ENCODE peak calls at places on chromosome 4, in seven cellular contexts. X is psoas muscle; P is H1; T is fibroblast of lung; L is left ventricle myocardium inferior; O is HepG2; E is CD8-positive, alpha-beta T cell. U is an unnamed sample.
A peak's percentile ranks its signal among the peaks of the same experiment; 100 is the strongest.

GRCh38 chr4:2365054-2365912 is 53.2 kb downstream of the ZFYVE28 start:
- DNase-seq in T (no peak), O (no peak), X (no peak), P (no peak), L (no peak), E (no peak), U (no peak)

GRCh38 chr4:17854076-17854475 is 43.3 kb downstream of the NCAPG start:
- DNase-seq in L (no peak), X (no peak), E (no peak), O (no peak), P (no peak), T (peak; percentile 14), U (no peak)

GRCh38 chr4:5199142-5199541 is 147.9 kb downstream of the STK32B start:
- DNase-seq in E (no peak), P (no peak), X (no peak), L (no peak), O (no peak), T (no peak), U (no peak)

GRCh38 chr4:73620115-73620792 is at the start of gene RASSF6:
- DNase-seq in T (peak; percentile 20), O (no peak), L (no peak), P (peak; percentile 75), X (no peak), E (no peak), U (no peak)

GRCh38 chr4:138235419-138235952 is 6.7 kb downstream of the SLC7A11 start:
- DNase-seq in E (no peak), X (no peak), P (no peak), T (peak; percentile 92), O (no peak), L (no peak), U (peak; percentile 84)

GRCh38 chr4:148289740-148290139 is 152.5 kb downstream of the NR3C2 start:
- DNase-seq in X (no peak), T (no peak), O (no peak), L (no peak), P (no peak), E (no peak), U (no peak)

GRCh38 chr4:114600672-114601071 is 2.1 kb downstream of the UGT8 start:
- DNase-seq in X (no peak), L (no peak), P (no peak), T (no peak), E (no peak), O (no peak), U (peak; percentile 12)

GRCh38 chr4:11281720-11282119 is 147.0 kb downstream of the HS3ST1 start:
- DNase-seq in O (no peak), X (no peak), E (no peak), T (peak; percentile 48), L (no peak), P (no peak), U (peak; percentile 4)

GRCh38 chr4:120977435-120977997 is 55.0 kb upstream of the PRDM5 start:
- DNase-seq in L (no peak), O (peak; percentile 10), T (peak; percentile 53), E (no peak), X (no peak), P (no peak), U (peak; percentile 68)

GRCh38 chr4:48913346-48913745 is 6.8 kb upstream of the OCIAD2 start:
- DNase-seq in P (no peak), T (peak; percentile 97), O (no peak), L (no peak), E (no peak), X (no peak), U (peak; percentile 93)

GRCh38 chr4:16150716-16151115 is 66.9 kb upstream of the PROM1 start:
- DNase-seq in X (no peak), T (no peak), L (no peak), E (no peak), O (no peak), P (no peak), U (no peak)

GRCh38 chr4:185709802-185710486 is 102.0 kb downstream of the SORBS2 start:
- DNase-seq in X (no peak), E (no peak), P (no peak), T (peak; percentile 50), L (no peak), O (peak; percentile 74), U (peak; percentile 53)

DNA sequence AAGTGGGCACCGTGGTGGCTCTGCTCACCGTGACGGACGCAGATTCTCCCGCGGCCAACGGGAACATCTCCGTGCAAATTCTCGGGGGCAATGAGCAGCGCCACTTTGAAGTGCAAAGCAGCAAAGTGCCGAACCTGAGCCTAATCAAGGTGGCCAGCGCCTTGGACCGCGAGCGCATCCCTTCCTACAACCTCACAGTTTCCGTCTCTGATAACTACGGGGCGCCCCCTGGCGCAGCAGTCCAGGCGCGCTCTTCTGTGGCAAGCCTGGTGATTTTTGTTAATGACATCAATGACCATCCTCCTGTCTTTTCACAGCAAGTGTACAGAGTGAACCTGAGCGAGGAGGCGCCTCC is 2.7 kb downstream of the FAT4 start:
- DNase-seq in L (peak; percentile 41), E (no peak), X (peak; percentile 50), O (no peak), P (no peak), T (peak; percentile 55), U (peak; percentile 53)
- TF ChIP-seq CTCF in L (peak; percentile 61), E (no peak), X (peak; percentile 20), O (no peak), P (peak; percentile 72), T (peak; percentile 76), U (peak; percentile 64)

GRCh38 chr4:68907788-68908700 is 43.6 kb downstream of the UGT2A3 start:
- DNase-seq in X (no peak), T (peak; percentile 5), O (peak; percentile 18), E (no peak), P (no peak), L (no peak), U (no peak)

GRCh38 chr4:68907230-68907629 is 44.4 kb downstream of the UGT2A3 start:
- DNase-seq in O (no peak), L (no peak), T (peak; percentile 46), E (no peak), X (no peak), P (no peak), U (no peak)

GRCh38 chr4:68906238-68907137 is 45.1 kb downstream of the UGT2A3 start:
- DNase-seq in L (no peak), T (peak; percentile 18), O (no peak), P (peak; percentile 57), E (no peak), X (no peak), U (no peak)

GRCh38 chr4:68904786-68905185 is 46.8 kb downstream of the UGT2A3 start:
- DNase-seq in X (no peak), O (peak; percentile 20), E (no peak), L (no peak), P (no peak), T (no peak), U (no peak)

GRCh38 chr4:68905598-68906237 is 45.9 kb downstream of the UGT2A3 start:
- DNase-seq in P (peak; percentile 51), E (no peak), X (no peak), L (no peak), T (peak; percentile 28), O (no peak), U (peak; percentile 25)
- H3K4me3 ChIP-seq in P (peak overlapping the region; percentile 48), E (no peak overlapping the region), X (no peak overlapping the region), L (peak overlapping the region; percentile 12), T (no peak overlapping the region), O (no peak overlapping the region), U (peak overlapping the region; percentile 12)

GRCh38 chr4:175622887-175623286 is 189.2 kb downstream of the GPM6A start:
- DNase-seq in O (no peak), E (no peak), L (no peak), T (peak; percentile 0), X (no peak), P (no peak), U (no peak)
- TF ChIP-seq CTCF in O (no peak), E (no peak), L (no peak), T (no peak), X (no peak), P (peak; percentile 30), U (no peak)

DNA sequence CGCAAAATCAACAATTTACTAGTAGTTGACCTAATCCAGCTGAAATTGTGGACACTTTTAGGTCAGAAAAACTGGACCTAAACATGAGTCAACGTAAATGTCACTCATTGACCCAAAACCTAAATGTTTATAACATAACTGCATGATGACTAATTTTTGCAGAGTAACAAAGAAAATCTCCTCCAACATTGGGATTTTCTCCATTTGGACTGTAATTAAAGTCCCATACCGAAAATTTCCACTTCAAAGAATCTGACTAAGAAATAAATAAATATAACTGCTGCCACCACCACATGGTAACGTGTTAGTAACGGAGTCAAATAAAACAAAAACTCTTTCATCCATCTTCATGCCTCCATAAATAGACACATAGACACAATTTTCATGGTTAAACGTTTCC is 1.9 kb downstream of the ADGRA3 start:
- DNase-seq in T (peak; percentile 87), O (peak; percentile 35), X (no peak), E (no peak), P (no peak), L (no peak), U (peak; percentile 71)
- H3K4me3 ChIP-seq in T (peak overlapping the region; percentile 85), O (peak overlapping the region; percentile 78), X (peak overlapping the region; percentile 83), E (no peak overlapping the region), P (peak overlapping the region; percentile 85), L (peak overlapping the region; percentile 72), U (peak overlapping the region; percentile 50)

DNA sequence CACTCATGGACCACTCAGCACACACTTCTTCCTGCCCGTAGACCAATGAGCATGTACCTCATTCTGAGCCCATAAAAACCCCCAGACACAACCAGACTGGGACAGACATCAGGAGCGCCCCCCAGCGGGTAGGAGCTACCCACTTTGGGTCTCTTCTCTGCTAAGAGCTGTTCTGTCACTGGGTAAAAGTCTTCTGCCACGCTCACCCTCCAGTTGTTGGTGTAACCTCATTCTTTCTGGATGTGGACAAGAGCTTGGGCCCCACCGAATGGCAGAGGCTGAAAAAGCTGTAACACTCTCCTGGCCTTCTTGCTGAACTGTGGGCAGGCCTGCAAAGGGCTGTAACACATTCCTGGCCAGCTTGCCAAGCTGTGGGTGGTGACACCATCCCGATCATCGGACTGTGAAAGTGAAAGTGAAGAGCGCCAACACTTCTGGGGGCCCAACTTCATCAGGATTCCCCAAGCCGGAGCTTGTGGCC is 137.6 kb downstream of the TECRL start:
- DNase-seq in X (peak; percentile 20), T (peak; percentile 0), P (no peak), L (peak; percentile 46), O (peak; percentile 31), E (no peak), U (no peak)
- TF ChIP-seq CTCF in X (no peak), T (no peak), P (no peak), L (peak; percentile 14), O (peak; percentile 51), E (no peak), U (no peak)

GRCh38 chr4:61204353-61204752 is 4.2 kb downstream of the ADGRL3 start:
- DNase-seq in P (no peak), L (no peak), T (peak; percentile 80), E (no peak), X (no peak), O (peak; percentile 51), U (peak; percentile 53)

GRCh38 chr4:61202100-61202637 is 2.0 kb downstream of the ADGRL3 start:
- DNase-seq in O (no peak), P (peak; percentile 60), E (no peak), T (peak; percentile 16), L (peak; percentile 18), X (no peak), U (peak; percentile 8)

GRCh38 chr4:61200991-61201526 is 933 bp downstream of the ADGRL3 start:
- DNase-seq in O (no peak), E (no peak), L (peak; percentile 23), T (peak; percentile 40), P (peak; percentile 62), X (no peak), U (peak; percentile 46)

GRCh38 chr4:61201562-61202099 is 1.5 kb downstream of the ADGRL3 start:
- DNase-seq in O (no peak), E (no peak), X (no peak), T (peak; percentile 7), L (peak; percentile 15), P (peak; percentile 63), U (no peak)

GRCh38 chr4:61202638-61203495 is 2.7 kb downstream of the ADGRL3 start:
- DNase-seq in T (peak; percentile 11), X (no peak), L (peak; percentile 13), O (no peak), E (no peak), P (peak; percentile 63), U (peak; percentile 25)
- H3K4me3 ChIP-seq in T (peak overlapping the region; percentile 36), X (peak overlapping the region; percentile 60), L (peak overlapping the region; percentile 78), O (no peak overlapping the region), E (no peak overlapping the region), P (peak overlapping the region; percentile 94), U (peak overlapping the region; percentile 61)

U was measured in astrocyte of the spinal cord.